ENCODE peak calls at places on chromosomes 6 and 20, in five cellular contexts. W is iris pigment epithelial cell; L is activated T-helper 2 cell treated with anti-CD3 and anti-CD28 coated beads, Interferon-gamma antibody, Interleukin-2, Interleukin-4, amounts not matched to agents 10 μg/mL and 5 μg/mL and 100 μg/mL, durations not matched to agents 14 hours and 24 hours and 36 hours; U is NCI-H2081; J is brain microvascular endothelial cell. A is an unnamed sample.
A peak's percentile ranks its signal among the peaks of the same experiment; 100 is the strongest.

GRCh38 chr6:50608421-50608820 is 104.9 kb upstream of the TFAP2D start:
- DNase-seq in W (no peak), L (no peak), U (no peak), J (no peak), A (no peak)

GRCh38 chr6:145372671-145373123 is 362.6 kb downstream of the EPM2A start:
- DNase-seq in W (peak; percentile 44), L (no peak), U (no peak), J (peak; percentile 16), A (peak; percentile 44)

GRCh38 chr6:150028799-150029198 is 3.5 kb upstream of the RAET1L start:
- DNase-seq in W (no peak), L (no peak), U (no peak), J (no peak), A (no peak)

GRCh38 chr6:144331610-144332009 is 46.5 kb downstream of the UTRN start:
- DNase-seq in W (no peak), L (no peak), U (no peak), J (peak; percentile 51), A (no peak)

GRCh38 chr6:17477356-17477755 is 84.0 kb downstream of the CAP2 start:
- DNase-seq in W (no peak), L (no peak), U (no peak), J (no peak), A (no peak)

GRCh38 chr20:4147319-4147718 is 132.0 kb upstream of the RNF24 start:
- DNase-seq in W (no peak), L (no peak), U (no peak), J (no peak), A (no peak)

GRCh38 chr20:49559411-49560081 is 8.4 kb downstream of the PTGIS start:
- DNase-seq in W (peak; percentile 62), L (no peak), U (no peak), J (no peak), A (peak; percentile 2)

GRCh38 chr6:168451805-168452204 is 10.8 kb downstream of the SMOC2 start:
- DNase-seq in W (no peak), L (no peak), U (peak; percentile 75), J (no peak), A (no peak)

GRCh38 chr6:53771780-53772624 is 22.8 kb upstream of the LRRC1 start:
- DNase-seq in W (peak; percentile 90), L (no peak), U (no peak), J (peak; percentile 75), A (no peak)

GRCh38 chr20:6562111-6562510 is 205.4 kb upstream of the BMP2 start:
- DNase-seq in W (peak; percentile 99), L (no peak), U (no peak), J (peak; percentile 99), A (no peak)

GRCh38 chr20:15942130-15942529 is 631.1 kb downstream of the KIF16B start:
- DNase-seq in W (peak; percentile 3), L (no peak), U (no peak), J (no peak), A (no peak)

GRCh38 chr6:169972736-169973135 is 221.3 kb downstream of the ERMARD start:
- DNase-seq in W (no peak), L (no peak), U (no peak), J (no peak), A (no peak)

GRCh38 chr6:43086022-43086658 is 10.0 kb downstream of the PTK7 start:
- DNase-seq in W (no peak), L (no peak), U (no peak), J (no peak), A (no peak)

GRCh38 chr20:20657092-20657491 is 55.4 kb downstream of the RALGAPA2 start:
- DNase-seq in W (no peak), L (no peak), U (no peak), J (no peak), A (no peak)

GRCh38 chr6:74834967-74835366 is 370.9 kb downstream of the COL12A1 start:
- DNase-seq in W (no peak), L (no peak), U (no peak), J (no peak), A (no peak)

GRCh38 chr6:18101271-18101670 is 21.2 kb downstream of the NHLRC1 start:
- DNase-seq in W (peak; percentile 42), L (no peak), U (no peak), J (peak; percentile 37), A (no peak)

GRCh38 chr6:16496982-16497823 is 258.8 kb downstream of the GMPR start:
- DNase-seq in W (no peak), L (no peak), U (no peak), J (no peak), A (no peak)

GRCh38 chr6:81834141-81834621 is 81.7 kb upstream of the TENT5A start:
- DNase-seq in W (peak; percentile 64), L (no peak), U (no peak), J (peak; percentile 77), A (no peak)

GRCh38 chr6:11214438-11214837 is 18.0 kb downstream of the NEDD9 start:
- DNase-seq in W (no peak), L (no peak), U (no peak), J (no peak), A (no peak)

GRCh38 chr6:133512410-133513016 is 271.4 kb downstream of the EYA4 start:
- DNase-seq in W (peak; percentile 55), L (no peak), U (peak; percentile 34), J (peak; percentile 59), A (peak; percentile 22)

GRCh38 chr6:79184086-79184485 is 50.4 kb downstream of the HMGN3 start:
- DNase-seq in W (no peak), L (no peak), U (no peak), J (no peak), A (no peak)

GRCh38 chr20:11387189-11387754 is 530.4 kb upstream of the BTBD3 start:
- DNase-seq in W (peak; percentile 95), L (no peak), U (no peak), J (peak; percentile 89), A (no peak)

GRCh38 chr6:33975631-33976424 is 170.1 kb downstream of the GRM4 start:
- DNase-seq in W (no peak), L (no peak), U (no peak), J (no peak), A (no peak)

GRCh38 chr6:494394-494793 is 102.8 kb downstream of the IRF4 start:
- DNase-seq in W (no peak), L (no peak), U (no peak), J (no peak), A (no peak)

GRCh38 chr6:116963972-116964371 is 86.9 kb downstream of the RFX6 start:
- DNase-seq in W (no peak), L (no peak), U (no peak), J (no peak), A (no peak)

GRCh38 chr20:15756401-15756800 is 816.8 kb downstream of the KIF16B start:
- DNase-seq in W (no peak), L (no peak), U (no peak), J (no peak), A (no peak)

GRCh38 chr6:128599036-128599435 is 78.6 kb upstream of the PTPRK start:
- DNase-seq in W (no peak), L (no peak), U (no peak), J (no peak), A (no peak)

GRCh38 chr6:35299674-35300073 is 2.1 kb downstream of the DEF6 start:
- DNase-seq in W (no peak), L (no peak), U (no peak), J (no peak), A (peak; percentile 46)